ENCODE peak calls at places on chromosomes 4 and X, in nine cellular contexts. I is T-helper 2 cell, P is COLO829, Z is hippocampal formation, E is progenitor cell of endocrine pancreas, L is T-cell, X is BJ, U is EL, Q is hepatic stellate cell. Y is an unnamed sample.

GRCh38 chrX:11532291-11533075 is 133.2 kb downstream of the ARHGAP6 start:
- DNase-seq in Q (no peak), U (peak; percentile 40), P (no peak), X (no peak), L (no peak), I (no peak), Z (no peak), E (no peak), Y (no peak)

GRCh38 chr4:111400736-111401135 is 744.5 kb upstream of the FAM241A start:
- DNase-seq in L (no peak), P (peak; percentile 68), Z (peak; percentile 90), X (no peak), I (no peak), Q (no peak), U (peak; percentile 41), E (no peak), Y (no peak)

GRCh38 chrX:119783026-119783425 is 8.4 kb downstream of the RPL39 start:
- DNase-seq in L (no peak), E (no peak), I (no peak), P (no peak), Z (no peak), X (no peak), Q (no peak), U (no peak), Y (no peak)

GRCh38 chr4:22434895-22435294 is 81.0 kb downstream of the ADGRA3 start:
- DNase-seq in X (no peak), U (peak; percentile 32), E (no peak), P (peak; percentile 5), I (no peak), Q (no peak), L (no peak), Z (no peak), Y (no peak)

GRCh38 chrX:153438522-153438921 is 7.3 kb downstream of the TREX2 start:
- DNase-seq in E (no peak), Z (peak; percentile 5), X (no peak), U (peak; percentile 8), I (no peak), Q (peak; percentile 35), P (no peak), L (no peak), Y (no peak)

GRCh38 chrX:49291615-49292337 is 11.7 kb upstream of the GAGE10 start:
- DNase-seq in I (peak; percentile 49), Q (peak; percentile 31), X (no peak), L (peak; percentile 68), P (peak; percentile 28), U (peak; percentile 55), Z (no peak), E (peak; percentile 47), Y (no peak)

GRCh38 chr4:141356936-141357335 is 136.2 kb downstream of the ZNF330 start:
- DNase-seq in L (no peak), Z (no peak), I (no peak), P (peak; percentile 77), Q (no peak), E (no peak), U (no peak), X (no peak), Y (no peak)

GRCh38 chr4:955931-956381 is 17.4 kb downstream of the DGKQ start:
- DNase-seq in I (no peak), E (no peak), Z (no peak), L (no peak), P (no peak), X (no peak), U (no peak), Q (no peak), Y (no peak)

GRCh38 chrX:106286053-106286650 is 118.0 kb downstream of the PWWP3B start:
- DNase-seq in E (no peak), Z (no peak), X (no peak), P (peak; percentile 35), I (no peak), L (no peak), U (no peak), Q (no peak), Y (no peak)

GRCh38 chr4:77040856-77041576 is 34.8 kb downstream of the CCNI start:
- DNase-seq in U (no peak), Z (no peak), Q (no peak), X (no peak), I (no peak), E (no peak), P (no peak), L (no peak), Y (no peak)

Y was measured in D721Med.